ENCODE peak calls at places on chromosomes 7 and 10, in four cellular contexts. One of them, this sample, is unnamed.
A peak's percentile ranks its signal among the peaks of the same experiment; 100 is the strongest.

GRCh38 chr10:77909755-77910375 is 16.7 kb downstream of the DLG5 start:
- DNase-seq in breast epithelium: no peak
- DNase-seq in prostate gland: no peak
- DNase-seq in SK-N-SH: no peak
- DNase-seq in this sample: no peak

GRCh38 chr10:73228247-73228646 is 18.8 kb downstream of the DNAJC9 start:
- DNase-seq in prostate gland: no peak
- DNase-seq in SK-N-SH: no peak
- DNase-seq in breast epithelium: no peak
- DNase-seq in this sample: no peak

GRCh38 chr10:114266521-114266920 is 27.5 kb downstream of the VWA2 start:
- DNase-seq in breast epithelium: no peak
- DNase-seq in SK-N-SH: peak; percentile 54
- DNase-seq in prostate gland: peak; percentile 88
- DNase-seq in this sample: no peak

GRCh38 chr7:151844080-151844827 is 32.7 kb downstream of the PRKAG2 start:
- DNase-seq in breast epithelium: no peak
- DNase-seq in SK-N-SH: no peak
- DNase-seq in prostate gland: no peak
- DNase-seq in this sample: no peak

GRCh38 chr7:1136841-1137516 is 23.0 kb downstream of the ZFAND2A start:
- DNase-seq in breast epithelium: peak; percentile 39
- DNase-seq in SK-N-SH: peak; percentile 49
- DNase-seq in prostate gland: no peak
- DNase-seq in this sample: no peak

GRCh38 chr7:4271716-4272015 is 410.4 kb upstream of the FOXK1 start:
- DNase-seq in prostate gland: no peak
- DNase-seq in breast epithelium: no peak
- DNase-seq in SK-N-SH: no peak
- DNase-seq in this sample: peak; percentile 10

GRCh38 chr7:157432541-157432956 is 95.7 kb downstream of the DNAJB6 start:
- DNase-seq in prostate gland: peak; percentile 43
- DNase-seq in breast epithelium: peak; percentile 53
- DNase-seq in SK-N-SH: peak; percentile 81
- DNase-seq in this sample: no peak

GRCh38 chr7:44294325-44295069 is 30.9 kb downstream of the CAMK2B start:
- DNase-seq in prostate gland: no peak
- DNase-seq in SK-N-SH: peak; percentile 33
- DNase-seq in breast epithelium: no peak
- DNase-seq in this sample: peak; percentile 62

GRCh38 chr10:61733358-61733940 is 70.7 kb downstream of the CABCOCO1 start:
- DNase-seq in breast epithelium: no peak
- DNase-seq in SK-N-SH: peak; percentile 29
- DNase-seq in prostate gland: peak; percentile 51
- DNase-seq in this sample: no peak

GRCh38 chr10:112811741-112812551 is 138.1 kb upstream of the TCF7L2 start:
- DNase-seq in breast epithelium: peak; percentile 66
- DNase-seq in SK-N-SH: no peak
- DNase-seq in prostate gland: peak; percentile 87
- DNase-seq in this sample: no peak

GRCh38 chr7:105934577-105935185 is 28.4 kb upstream of the CDHR3 start:
- DNase-seq in breast epithelium: no peak
- DNase-seq in SK-N-SH: peak; percentile 65
- DNase-seq in prostate gland: peak; percentile 27
- DNase-seq in this sample: no peak

GRCh38 chr10:70267161-70267933 is 16.5 kb downstream of the NPFFR1 start:
- DNase-seq in breast epithelium: no peak
- DNase-seq in prostate gland: no peak
- DNase-seq in SK-N-SH: no peak
- DNase-seq in this sample: no peak

GRCh38 chr7:50088463-50089129 is 4.5 kb downstream of the ZPBP start:
- DNase-seq in SK-N-SH: no peak
- DNase-seq in breast epithelium: no peak
- DNase-seq in prostate gland: no peak
- DNase-seq in this sample: no peak

GRCh38 chr7:157263156-157263555 is 73.6 kb upstream of the DNAJB6 start:
- DNase-seq in breast epithelium: no peak
- DNase-seq in prostate gland: no peak
- DNase-seq in SK-N-SH: no peak
- DNase-seq in this sample: no peak

GRCh38 chr7:47819054-47819920 is 129.0 kb downstream of the PKD1L1 start:
- DNase-seq in breast epithelium: peak; percentile 58
- DNase-seq in prostate gland: peak; percentile 54
- DNase-seq in SK-N-SH: peak; percentile 81
- DNase-seq in this sample: no peak

GRCh38 chr7:2759736-2760097 is 71.7 kb downstream of the AMZ1 start:
- DNase-seq in breast epithelium: no peak
- DNase-seq in prostate gland: no peak
- DNase-seq in SK-N-SH: no peak
- DNase-seq in this sample: no peak

GRCh38 chr7:2758673-2759603 is 70.9 kb downstream of the AMZ1 start:
- DNase-seq in SK-N-SH: no peak
- DNase-seq in breast epithelium: no peak
- DNase-seq in prostate gland: no peak
- DNase-seq in this sample: no peak

GRCh38 chr7:2757361-2757903 is 69.4 kb downstream of the AMZ1 start:
- DNase-seq in SK-N-SH: peak; percentile 61
- DNase-seq in prostate gland: peak; percentile 72
- DNase-seq in breast epithelium: peak; percentile 73
- DNase-seq in this sample: no peak

GRCh38 chr7:2760098-2760889 is 72.3 kb downstream of the AMZ1 start:
- DNase-seq in SK-N-SH: peak; percentile 85
- DNase-seq in breast epithelium: no peak
- DNase-seq in prostate gland: no peak
- DNase-seq in this sample: no peak

DNA sequence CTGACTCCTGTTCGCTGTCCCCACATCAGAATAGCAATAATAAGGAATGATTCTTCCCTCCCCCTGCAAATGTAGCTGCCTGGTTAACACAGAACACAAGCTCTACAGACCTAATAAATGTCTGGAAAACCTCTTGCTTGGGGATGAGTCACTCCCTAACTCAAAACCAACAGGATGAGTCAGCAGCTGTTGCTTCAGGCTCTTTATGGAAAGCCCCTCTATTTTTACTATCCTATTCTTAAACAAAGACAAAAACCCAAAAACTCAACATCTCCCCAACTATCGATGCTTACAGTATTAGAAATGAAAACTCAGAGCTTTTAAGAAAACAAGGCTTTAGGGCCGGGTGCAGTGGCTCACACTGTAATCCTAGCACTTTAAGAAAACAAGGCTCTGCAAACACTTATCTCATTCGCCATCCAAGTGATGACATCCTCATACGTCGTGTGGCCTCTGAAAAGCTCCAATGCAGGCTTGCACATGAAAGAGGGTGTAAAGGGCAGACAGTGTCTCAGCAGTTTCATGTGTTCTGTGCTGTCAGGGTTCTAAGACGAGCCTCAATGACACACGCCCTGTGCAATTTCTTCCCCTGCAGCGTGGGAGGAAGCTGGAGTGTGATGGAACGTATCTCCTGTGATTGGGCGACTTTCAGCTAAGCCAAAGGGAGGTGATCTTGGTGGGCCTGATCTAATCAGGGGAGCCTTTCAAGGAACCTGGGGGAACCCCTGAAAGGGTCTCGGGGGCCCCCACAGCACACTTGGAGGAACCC is 70.1 kb downstream of the AMZ1 start:
- DNase-seq in SK-N-SH: peak; percentile 80
- DNase-seq in prostate gland: peak; percentile 43
- DNase-seq in breast epithelium: no peak
- DNase-seq in this sample: peak; percentile 94
- TF ChIP-seq POLR2AphosphoS5 in SK-N-SH: peak; percentile 75
- TF ChIP-seq POLR2AphosphoS5 in prostate gland: peak; percentile 82
- TF ChIP-seq POLR2AphosphoS5 in breast epithelium: no peak
- TF ChIP-seq POLR2AphosphoS5 in this sample: peak; percentile 88

GRCh38 chr10:10364916-10365315 is 652.8 kb upstream of the CELF2 start:
- DNase-seq in prostate gland: no peak
- DNase-seq in breast epithelium: no peak
- DNase-seq in SK-N-SH: no peak
- DNase-seq in this sample: no peak

GRCh38 chr10:10362780-10363179 is 654.9 kb upstream of the CELF2 start:
- DNase-seq in breast epithelium: no peak
- DNase-seq in prostate gland: no peak
- DNase-seq in SK-N-SH: no peak
- DNase-seq in this sample: no peak

GRCh38 chr10:10361486-10361885 is 656.2 kb upstream of the CELF2 start:
- DNase-seq in prostate gland: no peak
- DNase-seq in breast epithelium: no peak
- DNase-seq in SK-N-SH: no peak
- DNase-seq in this sample: no peak

GRCh38 chr10:10363217-10363616 is 654.5 kb upstream of the CELF2 start:
- DNase-seq in breast epithelium: no peak
- DNase-seq in SK-N-SH: no peak
- DNase-seq in prostate gland: no peak
- DNase-seq in this sample: no peak

GRCh38 chr10:10359263-10359662 is 658.4 kb upstream of the CELF2 start:
- DNase-seq in prostate gland: no peak
- DNase-seq in SK-N-SH: no peak
- DNase-seq in breast epithelium: no peak
- DNase-seq in this sample: no peak
- H3K4me3 ChIP-seq in prostate gland: no peak overlapping the region
- H3K4me3 ChIP-seq in SK-N-SH: no peak overlapping the region
- H3K4me3 ChIP-seq in breast epithelium: no peak overlapping the region
- H3K4me3 ChIP-seq in this sample: no peak overlapping the region

GRCh38 chr7:143388491-143389101 is 7.5 kb downstream of the ZYX start:
- DNase-seq in SK-N-SH: no peak
- DNase-seq in prostate gland: no peak
- DNase-seq in breast epithelium: no peak
- DNase-seq in this sample: no peak

GRCh38 chr7:143389316-143390097 is 8.4 kb downstream of the ZYX start:
- DNase-seq in breast epithelium: no peak
- DNase-seq in prostate gland: no peak
- DNase-seq in SK-N-SH: no peak
- DNase-seq in this sample: no peak

GRCh38 chr7:143391462-143392404 is 10.6 kb downstream of the ZYX start:
- DNase-seq in breast epithelium: no peak
- DNase-seq in SK-N-SH: no peak
- DNase-seq in prostate gland: no peak
- DNase-seq in this sample: no peak

GRCh38 chr7:143390773-143391114 is 9.6 kb downstream of the ZYX start:
- DNase-seq in prostate gland: no peak
- DNase-seq in breast epithelium: no peak
- DNase-seq in SK-N-SH: no peak
- DNase-seq in this sample: no peak

DNA sequence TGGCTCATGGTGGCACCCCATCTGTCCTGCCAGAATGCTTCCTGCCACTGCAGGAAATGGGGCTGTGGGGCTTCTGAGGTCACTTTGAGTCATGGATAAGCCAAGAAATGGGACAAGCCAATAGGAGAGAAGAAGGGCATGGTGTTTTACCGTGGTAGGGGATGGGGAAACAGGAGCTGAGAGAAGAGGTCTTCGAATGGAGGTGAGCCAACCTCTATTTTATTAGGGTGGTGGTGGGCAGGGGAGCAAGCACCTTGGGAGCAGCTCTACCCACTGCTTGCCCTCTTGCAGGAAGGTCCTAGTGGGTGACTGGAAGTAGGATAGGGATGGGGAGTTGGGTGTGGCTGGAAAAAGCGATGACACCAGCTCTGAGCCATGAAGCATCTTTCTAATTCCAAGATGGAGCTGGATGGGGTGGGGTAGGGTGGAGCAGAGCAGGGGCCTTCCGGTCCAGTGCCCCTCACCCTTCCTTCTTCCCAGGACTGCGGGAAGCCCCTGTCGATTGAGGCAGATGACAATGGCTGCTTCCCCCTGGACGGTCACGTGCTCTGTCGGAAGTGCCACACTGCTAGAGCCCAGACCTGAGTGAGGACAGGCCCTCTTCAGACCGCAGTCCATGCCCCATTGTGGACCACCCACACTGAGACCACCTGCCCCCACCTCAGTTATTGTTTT is 9.1 kb downstream of the ZYX start:
- DNase-seq in prostate gland: no peak
- DNase-seq in SK-N-SH: no peak
- DNase-seq in breast epithelium: no peak
- DNase-seq in this sample: no peak
- H3K27ac ChIP-seq in prostate gland: no peak overlapping the region
- H3K27ac ChIP-seq in SK-N-SH: no peak overlapping the region
- H3K27ac ChIP-seq in breast epithelium: peak overlapping the region; percentile 100
- H3K27ac ChIP-seq in this sample: peak overlapping the region; percentile 86

GRCh38 chr7:36728143-36728542 is 3.8 kb upstream of the AOAH start:
- DNase-seq in breast epithelium: no peak
- DNase-seq in SK-N-SH: no peak
- DNase-seq in prostate gland: no peak
- DNase-seq in this sample: no peak

GRCh38 chr7:36726311-36726710 is 2.0 kb upstream of the AOAH start:
- DNase-seq in SK-N-SH: no peak
- DNase-seq in breast epithelium: no peak
- DNase-seq in prostate gland: no peak
- DNase-seq in this sample: no peak

GRCh38 chr7:36719233-36719632 is 5.1 kb downstream of the AOAH start:
- DNase-seq in breast epithelium: no peak
- DNase-seq in SK-N-SH: no peak
- DNase-seq in prostate gland: no peak
- DNase-seq in this sample: no peak

GRCh38 chr7:36726806-36727503 is 2.7 kb upstream of the AOAH start:
- DNase-seq in prostate gland: no peak
- DNase-seq in breast epithelium: no peak
- DNase-seq in SK-N-SH: no peak
- DNase-seq in this sample: no peak

GRCh38 chr7:36723951-36724664 is at the start of gene AOAH:
- DNase-seq in SK-N-SH: no peak
- DNase-seq in breast epithelium: no peak
- DNase-seq in prostate gland: no peak
- DNase-seq in this sample: no peak
- TF ChIP-seq POLR2AphosphoS5 in SK-N-SH: no peak
- TF ChIP-seq POLR2AphosphoS5 in breast epithelium: peak; percentile 18
- TF ChIP-seq POLR2AphosphoS5 in prostate gland: peak; percentile 4
- TF ChIP-seq POLR2AphosphoS5 in this sample: no peak

DNA sequence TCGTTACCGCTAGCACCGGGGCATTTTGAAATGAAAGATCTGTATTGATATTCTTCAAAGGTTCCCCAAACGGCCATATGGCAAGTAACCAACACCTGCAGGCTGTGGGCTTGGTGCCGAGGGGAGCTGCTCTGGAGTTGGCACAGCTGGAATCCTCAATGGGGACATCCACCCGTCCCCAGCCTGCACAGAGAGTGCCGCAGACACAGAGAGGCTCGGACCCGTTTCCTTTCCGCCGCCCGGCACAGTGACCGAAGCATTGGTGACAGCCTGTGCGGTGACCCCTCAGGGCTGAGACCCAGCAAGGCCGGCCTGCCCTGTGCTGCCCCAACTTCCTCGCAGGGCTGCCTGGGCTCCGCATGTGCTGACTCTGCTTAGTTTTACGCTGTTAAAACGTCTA is 4.5 kb downstream of the CFAP46 start:
- DNase-seq in SK-N-SH: no peak
- DNase-seq in breast epithelium: no peak
- DNase-seq in prostate gland: no peak
- DNase-seq in this sample: no peak
- H3K4me3 ChIP-seq in SK-N-SH: no peak overlapping the region
- H3K4me3 ChIP-seq in breast epithelium: no peak overlapping the region
- H3K4me3 ChIP-seq in prostate gland: no peak overlapping the region
- H3K4me3 ChIP-seq in this sample: no peak overlapping the region